ENCODE peak calls at places on chromosomes 1 and 21, in four cellular contexts. P is IMR-90, F is sigmoid colon, V is colonic mucosa. X is an unnamed sample. For H3K4me1, the result is how much of the 10 kb centered on the place peaks cover.

GRCh38 chr21:33019885-33020557 is 5.7 kb upstream of the OLIG2 start:
- DNase-seq in P (no peak), F (no peak), V (no peak), X (no peak)

GRCh38 chr1:227268943-227269342 is 49.3 kb downstream of the CDC42BPA start:
- DNase-seq in P (no peak), F (no peak), V (no peak), X (peak)

GRCh38 chr1:6667139-6667538 is 34.5 kb downstream of the DNAJC11 start:
- DNase-seq in P (peak), F (no peak), V (no peak), X (no peak)

GRCh38 chr1:78884685-78885452 is 121.7 kb downstream of the ADGRL4 start:
- DNase-seq in P (peak), F (no peak), V (no peak), X (no peak)

GRCh38 chr1:243501002-243501401 is 245.2 kb downstream of the SDCCAG8 start:
- DNase-seq in P (peak), F (no peak), V (no peak), X (no peak)

GRCh38 chr1:215608646-215609045 is 41.5 kb downstream of the KCTD3 start:
- DNase-seq in P (no peak), F (no peak), V (no peak), X (no peak)

GRCh38 chr1:20472860-20473711 is 12.9 kb downstream of the CAMK2N1 start:
- DNase-seq in P (peak), F (peak), V (peak), X (no peak)

GRCh38 chr1:231778009-231778719 is 151.6 kb downstream of the DISC1 start:
- DNase-seq in P (peak), F (no peak), V (peak), X (no peak)

GRCh38 chr1:30880631-30881155 is 27.9 kb downstream of the SDC3 start:
- DNase-seq in P (no peak), F (no peak), V (no peak), X (no peak)

GRCh38 chr1:230771773-230772354 is 24.7 kb downstream of the CAPN9 start:
- DNase-seq in P (no peak), F (no peak), V (no peak), X (no peak)

GRCh38 chr1:26351591-26352337 is 2.2 kb downstream of the CRYBG2 start:
- DNase-seq in P (peak), F (no peak), V (no peak), X (no peak)

GRCh38 chr1:19287436-19288185 is 959 bp downstream of the AKR7A3 start:
- DNase-seq in P (no peak), F (peak), V (peak), X (no peak)

GRCh38 chr1:23638188-23638619 is 53.4 kb upstream of the RPL11 start:
- DNase-seq in P (no peak), F (no peak), V (no peak), X (no peak)

GRCh38 chr1:195663549-195664280 is 944.5 kb downstream of the KCNT2 start:
- DNase-seq in P (peak), F (no peak), V (no peak), X (peak)

GRCh38 chr1:150441121-150441520 is 46.1 kb upstream of the TARS2 start:
- DNase-seq in P (no peak), F (no peak), V (no peak), X (no peak)

GRCh38 chr21:15775291-15775690 is 45.5 kb downstream of the USP25 start:
- DNase-seq in P (no peak), F (no peak), V (no peak), X (no peak)

GRCh38 chr1:234897754-234898454 is 230.7 kb downstream of the TOMM20 start:
- DNase-seq in P (no peak), F (no peak), V (no peak), X (no peak)

GRCh38 chr1:242240061-242240460 is 241.2 kb upstream of the MAP1LC3C start:
- DNase-seq in P (no peak), F (no peak), V (no peak), X (no peak)

GRCh38 chr1:205701891-205702290 is 21.6 kb upstream of the SLC45A3 start:
- DNase-seq in P (no peak), F (no peak), V (no peak), X (no peak)

GRCh38 chr1:82451191-82451590 is 650.5 kb downstream of the ADGRL2 start:
- DNase-seq in P (no peak), F (no peak), V (no peak), X (no peak)

GRCh38 chr1:211687462-211688215 is 12.2 kb upstream of the NEK2 start:
- DNase-seq in P (no peak), F (no peak), V (no peak), X (no peak)

GRCh38 chr1:40877681-40878080 is 15.5 kb upstream of the CITED4 start:
- DNase-seq in P (peak), F (peak), V (peak), X (no peak)

GRCh38 chr1:66271904-66272254 is 262.1 kb upstream of the SGIP1 start:
- DNase-seq in P (peak), F (peak), V (peak), X (no peak)

GRCh38 chr1:7770939-7771672 is at the start of gene VAMP3:
- DNase-seq in P (peak), F (peak), V (peak), X (no peak)

GRCh38 chr1:94235189-94236020 is 2.0 kb downstream of the ARHGAP29 start:
- DNase-seq in P (no peak), F (no peak), V (no peak), X (no peak)

GRCh38 chr1:155127672-155128468 is at the start of gene EFNA1:
- DNase-seq in P (no peak), F (peak), V (peak), X (no peak)

GRCh38 chr1:22826630-22827580 is 116.3 kb downstream of the EPHB2 start:
- DNase-seq in P (no peak), F (no peak), V (no peak), X (no peak)

GRCh38 chr1:220775238-220775853 is 11.4 kb upstream of the MTARC1 start:
- DNase-seq in P (no peak), F (no peak), V (no peak), X (no peak)

GRCh38 chr1:94017155-94017829 is 103.7 kb downstream of the ABCA4 start:
- DNase-seq in P (no peak), F (no peak), V (no peak), X (no peak)

GRCh38 chr1:202159534-202160371 is 649 bp downstream of the PTPN7 start:
- DNase-seq in P (no peak), F (no peak), V (peak), X (no peak)

GRCh38 chr1:89701746-89702241 is 68.9 kb downstream of the LRRC8C start:
- DNase-seq in P (peak), F (no peak), V (no peak), X (no peak)

GRCh38 chr1:218425647-218426342 is 80.7 kb downstream of the TGFB2 start:
- DNase-seq in P (peak), F (no peak), V (no peak), X (no peak)

DNA sequence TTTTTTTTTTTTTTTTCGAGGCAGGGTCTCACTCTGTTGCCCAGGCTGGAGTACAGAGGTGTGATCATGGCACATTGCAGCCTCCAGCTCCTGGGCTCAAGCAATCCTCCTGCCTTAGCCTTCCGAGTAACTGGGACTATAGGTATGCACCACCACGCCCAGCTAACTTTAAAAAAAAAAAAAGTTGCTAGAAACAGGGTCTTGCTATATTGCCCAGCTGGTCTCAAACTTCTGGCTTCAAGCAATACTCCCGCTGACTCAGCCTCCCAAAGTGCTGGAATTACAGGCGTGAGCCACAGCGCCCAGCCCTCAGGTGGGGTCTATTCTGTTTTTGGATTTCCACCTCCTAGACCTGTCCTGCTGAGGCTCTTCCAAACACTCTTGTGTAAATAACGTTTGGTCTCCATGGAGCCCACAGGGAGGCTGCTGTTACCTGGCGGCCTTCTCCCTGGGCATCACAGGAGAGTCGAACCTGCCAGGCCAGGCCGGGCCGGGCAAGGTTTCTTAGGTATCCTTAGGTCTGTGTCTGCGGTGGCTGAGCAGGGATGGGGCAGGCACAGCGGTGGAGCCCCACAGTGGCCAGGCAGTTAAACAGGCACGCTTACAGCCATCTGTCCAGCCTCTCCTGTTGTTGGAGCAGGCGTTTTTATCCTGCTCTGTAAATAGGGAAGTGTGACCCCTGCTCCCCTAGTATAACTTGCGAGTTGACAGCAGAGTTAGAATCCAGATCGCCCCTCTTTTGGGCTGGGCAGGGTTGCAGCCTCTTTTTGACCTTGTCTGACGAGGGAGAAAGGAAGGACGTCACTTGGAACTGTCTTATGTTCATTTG is 18.8 kb downstream of the PLEKHM2 start:
- DNase-seq in P (peak), F (no peak), V (no peak), X (no peak)
- H3K4me3 ChIP-seq in P (no peak), F (peak), V (no peak), X (no peak)

DNA sequence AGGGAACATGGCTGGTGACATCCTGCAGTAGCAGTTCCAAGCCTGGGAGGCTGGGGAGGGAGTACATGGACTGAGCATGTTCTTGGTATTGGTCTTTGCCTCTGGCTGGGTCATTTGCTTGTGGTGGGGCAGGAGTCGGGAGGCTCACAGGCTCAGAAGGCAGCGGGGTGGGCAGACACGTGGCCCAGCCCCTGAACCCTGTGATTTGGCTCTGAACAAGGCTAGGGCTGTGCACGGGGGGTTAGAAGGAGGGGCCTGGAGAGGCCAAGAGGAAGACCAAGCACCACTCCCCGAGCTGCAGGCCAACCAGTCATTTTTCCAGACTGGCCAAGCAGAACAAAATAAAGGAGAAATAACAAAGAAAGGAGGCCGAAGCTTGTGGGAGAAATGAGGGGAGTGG is 9.7 kb upstream of the PRELP start:
- DNase-seq in P (no peak), F (peak), V (no peak), X (no peak)
- H3K4me1 ChIP-seq in P (under half), F (half or more), V (under half), X (under half)

GRCh38 chr1:160834945-160835565 is 27.6 kb downstream of the CD244 start:
- DNase-seq in P (peak), F (no peak), V (no peak), X (no peak)

GRCh38 chr1:160826546-160826945 is 30.6 kb downstream of the LY9 start:
- DNase-seq in P (no peak), F (no peak), V (no peak), X (no peak)

GRCh38 chr1:160827418-160827817 is 31.4 kb downstream of the LY9 start:
- DNase-seq in P (no peak), F (no peak), V (no peak), X (no peak)

GRCh38 chr1:160830321-160831153 is 32.1 kb downstream of the CD244 start:
- DNase-seq in P (peak), F (no peak), V (peak), X (peak)

GRCh38 chr1:160829766-160830165 is 32.9 kb downstream of the CD244 start:
- DNase-seq in P (no peak), F (no peak), V (no peak), X (no peak)
- H3K4me3 ChIP-seq in P (no peak), F (no peak), V (no peak), X (no peak)

GRCh38 chr21:42401164-42401563 is 2.5 kb upstream of the UBASH3A start:
- DNase-seq in P (no peak), F (no peak), V (no peak), X (no peak)
- H3K4me1 ChIP-seq in P (under half), F (under half), V (under half), X (under half)

DNA sequence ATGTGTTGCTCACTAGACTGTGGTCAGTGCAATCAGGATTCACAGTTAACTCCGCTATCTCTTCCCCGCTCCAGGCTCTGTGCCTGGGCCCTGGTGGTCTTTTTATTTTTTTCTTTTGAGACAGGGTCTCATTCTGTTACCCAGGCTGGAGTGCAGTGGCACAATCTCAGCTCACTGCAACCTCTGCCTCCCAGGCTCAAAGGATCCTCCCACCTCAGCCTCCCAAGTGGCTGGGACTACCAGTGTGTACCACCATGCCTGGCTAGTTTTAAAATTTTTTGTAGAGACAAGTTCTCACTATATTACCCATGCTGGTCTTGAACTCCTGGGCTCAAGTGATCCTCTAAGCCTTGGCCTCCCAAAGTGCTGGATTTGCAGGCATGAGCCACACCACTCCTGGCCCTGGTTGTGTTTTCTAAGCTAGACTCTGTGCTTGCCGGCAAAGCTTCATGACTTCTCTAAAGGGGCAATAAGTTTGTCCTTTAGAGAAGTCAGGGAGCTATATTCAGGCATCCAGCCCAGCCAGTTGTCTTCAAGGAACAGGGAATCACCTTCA is 1.4 kb downstream of the RCSD1 start:
- DNase-seq in P (no peak), F (no peak), V (no peak), X (no peak)
- H3K4me3 ChIP-seq in P (no peak), F (peak), V (peak), X (no peak)